ENCODE peak calls at places on chromosomes 16 and 17, in seven cellular contexts. Y is astrocyte of the cerebellum, A is lower leg skin, G is AG10803, W is B cell, I is neural progenitor cell, P is heart right ventricle. E is an unnamed sample.

GRCh38 chr17:74296548-74296936 is 22.5 kb downstream of the DNAI2 start:
- DNase-seq in A (no peak), G (peak), I (peak), P (peak), W (no peak), Y (no peak), E (no peak)

GRCh38 chr16:64445245-64445644 is 676.6 kb downstream of the CDH11 start:
- DNase-seq in W (no peak), I (peak), P (no peak), G (no peak), A (no peak), Y (no peak), E (no peak)

GRCh38 chr16:24635900-24636610 is 93.4 kb upstream of the TNRC6A start:
- DNase-seq in I (no peak), A (peak), W (no peak), G (peak), Y (peak), P (peak), E (no peak)

GRCh38 chr17:28471531-28472342 is 1.7 kb upstream of the SLC13A2 start:
- DNase-seq in W (no peak), I (no peak), Y (no peak), A (peak), G (no peak), P (no peak), E (no peak)

GRCh38 chr16:30551781-30552180 is 6.4 kb downstream of the ZNF764 start:
- DNase-seq in W (no peak), P (no peak), I (no peak), G (no peak), Y (no peak), A (no peak), E (peak)

GRCh38 chr17:18318122-18318521 is 3.0 kb downstream of the SMCR8 start:
- DNase-seq in A (no peak), G (no peak), I (no peak), W (no peak), Y (no peak), P (no peak), E (no peak)

GRCh38 chr16:14196539-14196938 is 125.4 kb downstream of the MRTFB start:
- DNase-seq in W (no peak), G (no peak), P (no peak), I (no peak), A (no peak), Y (no peak), E (no peak)

GRCh38 chr17:38444151-38444550 is 15.9 kb downstream of the ARHGAP23 start:
- DNase-seq in I (peak), W (peak), A (peak), P (peak), Y (no peak), G (peak), E (no peak)

GRCh38 chr17:2173005-2173404 is 118.1 kb downstream of the HIC1 start:
- DNase-seq in A (no peak), W (no peak), P (no peak), G (peak), I (no peak), Y (no peak), E (no peak)

GRCh38 chr17:49670002-49670401 is 7.9 kb downstream of the SPOP start:
- DNase-seq in P (no peak), G (no peak), W (no peak), Y (no peak), A (no peak), I (no peak), E (no peak)

GRCh38 chr17:7809086-7809790 is 24.8 kb upstream of the KDM6B start:
- DNase-seq in P (no peak), A (no peak), Y (no peak), G (no peak), I (no peak), W (no peak), E (no peak)
- TF ChIP-seq CTCF in P (no peak), A (no peak), Y (no peak), G (no peak), I (no peak), W (no peak), E (no peak)

DNA sequence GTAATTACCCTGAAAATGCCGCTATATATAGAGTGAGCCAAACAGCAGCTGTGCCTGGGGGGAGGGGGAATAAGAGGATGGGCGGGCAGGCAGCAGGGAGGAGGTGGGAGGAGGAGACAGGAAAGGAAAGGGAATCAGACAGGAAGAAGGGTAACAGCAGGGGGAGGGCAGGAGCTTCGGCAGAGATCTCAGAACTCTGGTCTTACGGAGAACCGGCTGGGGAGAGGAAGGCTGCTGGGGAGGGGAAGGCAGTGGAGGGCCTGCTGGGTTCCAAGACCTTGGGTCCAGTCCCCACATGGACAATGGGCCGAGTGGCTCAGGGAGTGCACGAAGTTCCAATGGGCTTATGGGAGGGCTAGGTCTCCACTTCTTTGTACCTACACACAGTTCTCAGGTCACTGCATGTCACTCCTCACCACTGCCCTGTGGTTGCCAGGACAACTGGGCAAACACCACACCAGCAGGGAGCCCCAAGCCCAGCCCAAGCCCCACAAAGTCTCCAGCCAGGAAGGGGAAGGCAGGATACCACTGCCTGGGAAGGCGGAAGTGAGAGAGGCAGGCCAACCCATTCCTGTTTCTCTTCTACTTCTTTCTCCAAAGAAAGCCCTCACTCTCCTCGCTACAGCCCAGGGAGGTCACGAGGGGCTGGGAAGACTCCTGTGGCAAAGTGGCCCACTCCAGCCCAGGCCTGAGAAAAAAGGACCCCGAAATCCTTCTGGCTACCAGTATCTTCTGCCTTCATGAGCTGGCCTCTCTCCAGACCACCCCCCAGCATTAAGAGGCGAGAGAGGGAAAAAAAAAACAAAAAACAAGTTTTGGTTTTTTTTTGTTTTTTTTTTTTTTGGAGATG is 25.3 kb downstream of the G6PC3 start:
- DNase-seq in G (peak), Y (peak), P (peak), I (peak), A (no peak), W (no peak), E (no peak)
- TF ChIP-seq CTCF in G (peak), Y (peak), P (no peak), I (no peak), A (no peak), W (no peak), E (no peak)

GRCh38 chr17:64149196-64149595 is 19.3 kb upstream of the ERN1 start:
- DNase-seq in A (no peak), Y (no peak), W (no peak), G (no peak), I (no peak), P (no peak), E (no peak)

GRCh38 chr17:64150237-64151015 is 20.5 kb upstream of the ERN1 start:
- DNase-seq in Y (no peak), I (no peak), P (no peak), W (no peak), G (peak), A (peak), E (no peak)

GRCh38 chr17:64148017-64148631 is 18.2 kb upstream of the ERN1 start:
- DNase-seq in P (no peak), Y (no peak), G (peak), A (peak), I (no peak), W (no peak), E (no peak)

GRCh38 chr17:64147110-64148016 is 17.4 kb upstream of the ERN1 start:
- DNase-seq in A (peak), P (no peak), I (no peak), W (no peak), G (peak), Y (no peak), E (no peak)

DNA sequence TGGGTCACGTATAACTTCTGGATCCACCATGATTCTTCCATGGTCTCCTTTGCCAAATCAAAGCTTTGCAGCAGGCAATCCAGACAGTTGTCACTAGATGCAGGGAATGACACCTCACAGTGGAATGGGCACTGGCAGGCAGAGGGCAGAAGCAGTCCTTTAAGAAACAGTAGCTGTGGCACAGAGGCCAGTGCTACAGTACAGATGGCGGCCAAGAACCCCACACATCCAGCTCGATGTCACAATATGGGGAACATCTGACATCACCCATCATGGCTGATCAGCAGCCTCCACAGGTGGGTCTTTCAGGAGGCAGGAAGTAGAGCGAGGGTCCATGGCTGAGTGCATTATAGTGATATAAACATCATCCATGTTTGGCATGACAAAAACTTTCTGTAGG is 18.8 kb upstream of the ERN1 start:
- DNase-seq in I (no peak), Y (no peak), W (no peak), P (no peak), G (peak), A (peak), E (no peak)
- TF ChIP-seq CTCF in I (no peak), Y (peak), W (no peak), P (no peak), G (no peak), A (no peak), E (no peak)

DNA sequence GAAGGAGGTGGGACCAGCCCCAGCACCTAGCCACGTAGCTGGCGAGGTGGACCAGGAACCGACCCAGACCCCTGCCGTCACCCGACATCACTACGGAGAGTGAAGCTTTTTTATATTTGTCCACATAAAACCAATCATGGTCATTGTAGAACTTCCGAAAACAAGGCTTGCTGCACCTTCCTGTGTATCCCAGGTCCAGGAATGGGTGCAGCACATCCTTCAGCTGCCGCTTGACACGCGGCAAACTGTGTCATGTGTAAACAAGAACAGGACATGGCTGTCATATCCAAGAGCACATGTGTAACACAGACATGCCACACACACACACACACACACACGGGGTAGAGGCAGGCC is 1.4 kb downstream of the HBQ1 start:
- DNase-seq in I (no peak), Y (no peak), A (no peak), P (no peak), G (peak), W (no peak), E (no peak)
- TF ChIP-seq CTCF in I (peak), Y (peak), A (no peak), P (no peak), G (no peak), W (peak), E (peak)

DNA sequence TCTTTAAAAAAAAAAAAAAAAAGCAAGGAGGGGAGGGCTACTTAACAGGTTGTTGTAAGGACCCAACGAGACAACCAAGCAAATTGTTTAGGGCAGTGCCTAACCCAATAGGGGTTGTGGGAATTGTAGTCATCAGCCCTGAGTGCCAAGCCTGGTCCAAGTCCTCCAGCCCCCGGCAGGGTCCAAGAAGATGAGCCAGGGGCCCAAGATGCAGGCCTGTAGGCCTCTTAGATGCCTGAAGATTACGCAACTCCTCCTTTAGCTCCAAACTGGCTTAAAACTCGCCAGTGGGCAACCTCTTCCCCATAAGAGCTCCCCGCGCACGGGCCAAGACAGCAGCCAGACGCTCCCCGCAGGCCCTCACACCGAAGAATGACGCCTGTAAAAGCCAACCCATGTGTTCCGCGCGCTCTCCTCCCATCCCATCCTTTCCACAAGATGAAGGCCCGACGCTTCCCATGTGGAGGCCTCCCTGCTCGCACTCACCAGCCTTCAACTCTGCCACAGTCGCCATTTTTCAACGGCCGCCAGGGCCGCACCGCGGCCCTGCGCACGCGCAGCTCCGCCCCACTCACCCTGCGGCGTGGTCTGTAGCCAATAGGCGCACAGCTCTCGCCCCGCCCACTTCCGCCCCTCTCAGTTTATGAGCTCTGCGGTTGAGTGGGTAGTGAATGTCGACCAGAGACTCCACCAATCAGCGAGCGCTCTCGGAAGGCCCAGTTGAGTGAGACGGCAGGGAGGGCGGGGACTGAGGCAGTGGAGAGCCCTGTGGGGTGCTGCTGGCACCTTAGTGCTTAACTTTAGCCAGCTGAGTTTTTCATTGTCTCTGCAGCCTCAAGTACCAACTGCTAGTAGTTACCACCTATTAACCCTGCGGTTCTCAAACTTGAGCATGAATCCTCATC is at the start of gene CEP20:
- DNase-seq in Y (peak), W (peak), G (peak), A (peak), I (peak), P (peak), E (peak)
- TF ChIP-seq CTCF in Y (peak), W (no peak), G (no peak), A (no peak), I (peak), P (no peak), E (no peak)

DNA sequence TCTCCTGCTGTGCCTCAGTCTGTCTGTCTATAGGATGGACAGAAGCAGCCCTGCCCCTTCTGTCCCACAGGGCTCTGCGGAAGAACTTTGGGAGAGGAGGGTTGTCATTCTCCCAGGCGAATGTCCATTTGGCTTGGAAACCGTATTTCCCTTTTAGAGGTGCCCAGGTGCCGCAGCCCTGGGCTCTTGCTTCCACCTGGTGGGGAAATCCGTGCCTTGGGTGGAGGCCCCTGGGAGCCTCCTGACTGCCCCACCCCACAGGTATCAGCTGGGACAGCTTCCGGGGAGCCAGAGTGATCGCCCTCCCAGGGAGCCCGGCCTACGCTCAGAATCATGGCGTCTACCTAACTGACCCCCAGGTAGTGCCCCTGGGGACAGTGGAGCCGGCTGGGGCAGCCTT is 12.7 kb downstream of the FCSK start:
- DNase-seq in G (no peak), A (no peak), I (no peak), W (no peak), P (no peak), Y (no peak), E (no peak)
- TF ChIP-seq CTCF in G (no peak), A (no peak), I (no peak), W (peak), P (no peak), Y (no peak), E (no peak)

DNA sequence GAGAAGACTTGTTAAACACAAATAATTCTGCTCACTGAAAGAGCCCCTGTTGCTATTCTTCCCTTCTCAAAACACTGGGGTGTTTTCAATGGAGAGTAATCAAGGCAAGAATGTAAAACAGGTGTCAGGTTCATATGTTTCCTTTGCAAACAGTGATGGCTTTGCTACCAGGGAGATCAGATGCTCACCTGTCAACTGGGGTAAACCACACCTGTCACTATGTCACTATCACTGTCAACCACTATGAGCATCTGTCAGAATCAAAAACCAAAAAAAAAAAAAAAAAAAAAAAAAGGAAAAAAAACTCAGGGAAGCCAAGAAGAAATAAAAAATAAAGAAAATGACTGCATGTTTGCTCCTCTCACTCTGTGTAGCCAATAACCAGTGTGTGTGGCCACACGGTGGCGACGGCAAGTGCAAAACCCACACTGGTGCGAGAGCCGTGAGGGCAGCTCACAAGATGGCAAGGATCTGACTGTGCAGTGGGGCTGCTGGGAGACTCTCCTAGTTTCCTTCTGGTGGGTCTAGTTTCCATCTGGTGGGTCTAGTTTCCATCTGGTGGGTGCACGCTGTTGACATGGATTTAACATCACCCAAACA is 22.7 kb downstream of the USP22 start:
- DNase-seq in P (no peak), I (peak), Y (no peak), A (no peak), W (peak), G (peak), E (peak)
- TF ChIP-seq CTCF in P (peak), I (peak), Y (peak), A (no peak), W (peak), G (peak), E (peak)